ENCODE peak calls at places on chromosomes 6 and 20, in eight cellular contexts. S is AG09319; K is CD8-positive, alpha-beta T cell; W is NCI-H524; B is CD4-positive, alpha-beta T cell; U is pulmonary artery endothelial cell; G is SW 1271; A is A172. C is an unnamed sample.

GRCh38 chr20:7959484-7959883 is 19.2 kb upstream of the HAO1 start:
- DNase-seq in S (no peak), K (no peak), W (no peak), B (no peak), U (no peak), G (no peak), A (no peak), C (no peak)

GRCh38 chr6:165573671-165574070 is 89.4 kb downstream of the PDE10A start:
- DNase-seq in S (no peak), K (no peak), W (no peak), B (no peak), U (peak; percentile 93), G (no peak), A (peak; percentile 85), C (no peak)

GRCh38 chr6:65116326-65116725 is 590.7 kb downstream of the EYS start:
- DNase-seq in S (no peak), K (no peak), W (peak; percentile 9), B (no peak), U (no peak), G (no peak), A (no peak), C (no peak)

GRCh38 chr6:17484201-17484606 is 90.8 kb downstream of the CAP2 start:
- DNase-seq in S (no peak), K (no peak), W (peak; percentile 97), B (no peak), U (no peak), G (no peak), A (no peak), C (no peak)

GRCh38 chr6:107473660-107474059 is 14.3 kb upstream of the PDSS2 start:
- DNase-seq in S (no peak), K (no peak), W (no peak), B (no peak), U (no peak), G (no peak), A (no peak), C (no peak)

GRCh38 chr20:25669826-25670422 is 26.7 kb downstream of the ZNF337 start:
- DNase-seq in S (peak; percentile 47), K (no peak), W (peak; percentile 20), B (no peak), U (no peak), G (peak; percentile 27), A (no peak), C (no peak)

GRCh38 chr6:145544031-145544430 is 191.3 kb downstream of the EPM2A start:
- DNase-seq in S (no peak), K (no peak), W (no peak), B (no peak), U (no peak), G (no peak), A (peak; percentile 76), C (no peak)

GRCh38 chr6:10951675-10952282 is 64.9 kb downstream of the SYCP2L start:
- DNase-seq in S (peak; percentile 35), K (no peak), W (peak; percentile 32), B (no peak), U (no peak), G (peak; percentile 55), A (peak; percentile 53), C (peak; percentile 38)

GRCh38 chr20:32777177-32777956 is 15.2 kb downstream of the DNMT3B start:
- DNase-seq in S (no peak), K (no peak), W (no peak), B (no peak), U (no peak), G (no peak), A (no peak), C (no peak)

GRCh38 chr6:143465546-143465945 is 14.9 kb downstream of the PEX3 start:
- DNase-seq in S (no peak), K (no peak), W (no peak), B (no peak), U (no peak), G (no peak), A (no peak), C (no peak)

GRCh38 chr6:33610779-33611421 is 10.2 kb upstream of the ITPR3 start:
- DNase-seq in S (no peak), K (no peak), W (no peak), B (no peak), U (no peak), G (no peak), A (no peak), C (peak; percentile 63)

GRCh38 chr6:3900744-3901351 is 51.7 kb downstream of the FAM50B start:
- DNase-seq in S (no peak), K (no peak), W (no peak), B (no peak), U (no peak), G (no peak), A (no peak), C (no peak)

GRCh38 chr6:37306026-37306425 is 47.8 kb upstream of the RNF8 start:
- DNase-seq in S (no peak), K (no peak), W (no peak), B (no peak), U (no peak), G (no peak), A (no peak), C (no peak)